ENCODE peak calls at places on chromosomes 2 and 18, in ten cellular contexts. T is activated effector memory CD4-positive, alpha-beta T cell treated with Interleukin-2 at 50 U/mL for 16 hours; I is brain microvascular endothelial cell; O is activated CD8-positive, alpha-beta memory T cell treated with anti-CD3 and anti-CD28 coated beads, Interleukin-2, amount 50 U/mL, for 4 hours; H is frontal cortex; S is stimulated activated CD4-positive, alpha-beta T cell treated with anti-CD3 and anti-CD28 coated beads, TNF-alpha, amount 100 ng/mL, for 48 hours; M is memory B cell; Q is NAMALWA; X is DND-41; P is stimulated activated CD8-positive, alpha-beta memory T cell treated with anti-CD3 and anti-CD28 coated beads, Interleukin-12 subunit alpha, Interleukin-12 subunit beta, amount 100 ng/mL, for 4 hours. D is an unnamed sample.

GRCh38 chr18:23106575-23106974 is 28.7 kb upstream of the CABLES1 start:
- DNase-seq in H (no peak), P (no peak), Q (no peak), M (no peak), I (peak; percentile 96), O (no peak), T (no peak), S (no peak), X (no peak), D (peak; percentile 96)

GRCh38 chr18:9734189-9734588 is 26.1 kb downstream of the RAB31 start:
- DNase-seq in Q (no peak), O (no peak), X (no peak), M (no peak), T (no peak), S (no peak), H (no peak), P (no peak), I (no peak), D (no peak)

GRCh38 chr2:4674007-4674406 is 970.6 kb downstream of the DCDC2C start:
- DNase-seq in H (no peak), M (peak; percentile 14), P (no peak), S (no peak), Q (peak; percentile 94), T (no peak), X (peak; percentile 89), I (no peak), O (no peak), D (no peak)

GRCh38 chr2:69931832-69932595 is 17.1 kb downstream of the MXD1 start:
- DNase-seq in X (no peak), H (no peak), T (no peak), M (no peak), I (no peak), O (no peak), S (no peak), P (no peak), Q (no peak), D (no peak)

GRCh38 chr2:16119741-16120140 is 179.4 kb downstream of the MYCN start:
- DNase-seq in S (no peak), Q (no peak), X (no peak), P (no peak), H (no peak), T (no peak), O (no peak), I (no peak), M (no peak), D (no peak)

GRCh38 chr2:10717630-10718029 is 3.8 kb upstream of the ATP6V1C2 start:
- DNase-seq in T (no peak), O (no peak), X (no peak), I (peak; percentile 25), H (no peak), Q (no peak), S (no peak), P (no peak), M (no peak), D (peak; percentile 85)

GRCh38 chr2:225938991-225939390 is 539.5 kb downstream of the NYAP2 start:
- DNase-seq in P (no peak), Q (no peak), M (no peak), H (no peak), X (no peak), O (no peak), S (no peak), I (no peak), T (no peak), D (no peak)

GRCh38 chr2:202317080-202317859 is 51.7 kb downstream of the NOP58 start:
- DNase-seq in P (no peak), X (no peak), Q (no peak), S (no peak), I (peak; percentile 80), M (no peak), O (no peak), T (no peak), H (no peak), D (peak; percentile 58)

GRCh38 chr2:172736419-172737174 is 952 bp downstream of the RAPGEF4 start:
- DNase-seq in X (no peak), Q (no peak), P (no peak), M (no peak), I (no peak), S (no peak), T (no peak), O (no peak), H (no peak), D (no peak)

GRCh38 chr2:217835931-217836881 is 166.6 kb downstream of the TNS1 start:
- DNase-seq in O (no peak), T (no peak), Q (no peak), M (no peak), H (no peak), I (peak; percentile 70), P (no peak), X (no peak), S (no peak), D (peak; percentile 26)

GRCh38 chr2:166167451-166167850 is 39.6 kb upstream of the SCN1A start:
- DNase-seq in P (no peak), T (no peak), M (no peak), O (no peak), Q (no peak), X (no peak), I (peak; percentile 69), S (no peak), H (no peak), D (peak; percentile 4)

GRCh38 chr2:66843856-66844255 is 408.9 kb downstream of the MEIS1 start:
- DNase-seq in M (no peak), O (no peak), P (no peak), T (no peak), H (no peak), Q (no peak), X (no peak), S (no peak), I (no peak), D (no peak)

GRCh38 chr2:118403658-118404451 is 315.6 kb downstream of the INSIG2 start:
- DNase-seq in Q (no peak), I (no peak), S (no peak), O (no peak), H (no peak), P (no peak), M (no peak), X (no peak), T (no peak), D (peak; percentile 59)

GRCh38 chr18:7616661-7617060 is 49.5 kb downstream of the PTPRM start:
- DNase-seq in I (no peak), Q (no peak), S (no peak), M (no peak), T (no peak), H (no peak), X (no peak), O (no peak), P (no peak), D (no peak)

GRCh38 chr2:239292531-239292930 is 108.3 kb downstream of the HDAC4 start:
- DNase-seq in I (no peak), X (no peak), T (no peak), M (no peak), H (no peak), Q (no peak), P (no peak), O (no peak), S (no peak), D (no peak)

GRCh38 chr2:64640153-64641044 is 13.3 kb downstream of the SERTAD2 start:
- DNase-seq in X (no peak), I (no peak), H (no peak), T (no peak), Q (no peak), M (no peak), P (no peak), S (no peak), O (no peak), D (peak; percentile 65)

GRCh38 chr2:180761224-180761623 is 219.2 kb upstream of the UBE2E3 start:
- DNase-seq in I (peak; percentile 64), S (no peak), T (no peak), O (no peak), Q (no peak), P (no peak), M (no peak), X (no peak), H (no peak), D (peak; percentile 73)

GRCh38 chr18:78692105-78692504 is 287.5 kb upstream of the SALL3 start:
- DNase-seq in P (no peak), Q (no peak), T (no peak), I (no peak), S (no peak), X (no peak), M (no peak), H (no peak), O (no peak), D (no peak)

GRCh38 chr18:59267511-59268126 is 5.6 kb downstream of the RAX start:
- DNase-seq in P (no peak), X (no peak), H (no peak), T (no peak), I (no peak), S (no peak), O (no peak), M (no peak), Q (no peak), D (peak; percentile 26)

GRCh38 chr2:165462433-165462832 is 7.1 kb upstream of the CSRNP3 start:
- DNase-seq in T (no peak), X (no peak), Q (no peak), M (no peak), O (no peak), S (no peak), P (no peak), I (no peak), H (no peak), D (no peak)

GRCh38 chr18:54961016-54961423 is 1.8 kb upstream of the CCDC68 start:
- DNase-seq in P (no peak), X (no peak), O (no peak), H (no peak), S (no peak), Q (no peak), M (no peak), I (no peak), T (no peak), D (no peak)

GRCh38 chr2:233418761-233419625 is 64.7 kb downstream of the DGKD start:
- DNase-seq in S (no peak), I (peak; percentile 60), H (no peak), O (peak; percentile 61), M (peak; percentile 65), P (peak; percentile 27), X (no peak), Q (peak; percentile 67), T (peak; percentile 35), D (no peak)

GRCh38 chr2:6800553-6800952 is 65.2 kb downstream of the CMPK2 start:
- DNase-seq in O (no peak), P (no peak), I (peak; percentile 67), Q (no peak), H (no peak), X (no peak), S (no peak), T (no peak), M (no peak), D (no peak)

GRCh38 chr2:206433201-206433600 is 10.1 kb upstream of the ADAM23 start:
- DNase-seq in M (no peak), O (no peak), T (no peak), I (no peak), S (no peak), P (no peak), X (no peak), H (no peak), Q (no peak), D (no peak)

GRCh38 chr2:129796801-129797488 is 182.5 kb upstream of the RAB6C start:
- DNase-seq in O (no peak), X (no peak), I (no peak), H (no peak), Q (no peak), P (no peak), S (no peak), T (no peak), M (no peak), D (no peak)

GRCh38 chr2:221571391-221572179 is 519 bp downstream of the EPHA4 start:
- DNase-seq in M (peak; percentile 47), X (no peak), Q (peak; percentile 23), T (peak; percentile 35), P (peak; percentile 6), I (peak; percentile 32), O (peak; percentile 24), S (no peak), H (peak; percentile 19), D (peak; percentile 46)

D was measured in mammary epithelial cell.